ENCODE peak calls at places on chromosomes 13 and 19, in four cellular contexts. One of them, this sample, is unnamed.

GRCh38 chr13:85498774-85499173 is 300.4 kb downstream of the SLITRK6 start:
- DNase-seq in suprapubic skin: no peak
- DNase-seq in cardiac muscle cell: no peak
- DNase-seq in AG04450: no peak
- DNase-seq in this sample: no peak

GRCh38 chr13:107284168-107284567 is 716.2 kb upstream of the ARGLU1 start:
- DNase-seq in suprapubic skin: no peak
- DNase-seq in cardiac muscle cell: peak
- DNase-seq in AG04450: no peak
- DNase-seq in this sample: no peak

GRCh38 chr19:18776736-18777135 is 14.4 kb downstream of the COMP start:
- DNase-seq in suprapubic skin: no peak
- DNase-seq in cardiac muscle cell: no peak
- DNase-seq in AG04450: no peak
- DNase-seq in this sample: no peak

GRCh38 chr13:62512194-62513141 is 1096.8 kb upstream of the PCDH20 start:
- DNase-seq in suprapubic skin: no peak
- DNase-seq in cardiac muscle cell: peak
- DNase-seq in AG04450: peak
- DNase-seq in this sample: no peak

GRCh38 chr13:70905035-70905434 is 796.8 kb upstream of the KLHL1 start:
- DNase-seq in suprapubic skin: no peak
- DNase-seq in cardiac muscle cell: peak
- DNase-seq in AG04450: no peak
- DNase-seq in this sample: no peak

GRCh38 chr13:63651394-63651793 is 2235.7 kb upstream of the PCDH20 start:
- DNase-seq in suprapubic skin: no peak
- DNase-seq in cardiac muscle cell: no peak
- DNase-seq in AG04450: no peak
- DNase-seq in this sample: no peak

GRCh38 chr13:100883453-100883852 is 208.9 kb upstream of the TMTC4 start:
- DNase-seq in suprapubic skin: no peak
- DNase-seq in cardiac muscle cell: no peak
- DNase-seq in AG04450: no peak
- DNase-seq in this sample: no peak

GRCh38 chr13:74388626-74389025 is 254.4 kb upstream of the KLF12 start:
- DNase-seq in suprapubic skin: no peak
- DNase-seq in cardiac muscle cell: no peak
- DNase-seq in AG04450: no peak
- DNase-seq in this sample: no peak

GRCh38 chr13:59513686-59514085 is 650.0 kb downstream of the DIAPH3 start:
- DNase-seq in suprapubic skin: no peak
- DNase-seq in cardiac muscle cell: no peak
- DNase-seq in AG04450: no peak
- DNase-seq in this sample: no peak

GRCh38 chr13:30985637-30986205 is 53.3 kb downstream of the TEX26 start:
- DNase-seq in suprapubic skin: no peak
- DNase-seq in cardiac muscle cell: peak
- DNase-seq in AG04450: no peak
- DNase-seq in this sample: no peak

GRCh38 chr19:33795370-33796163 is 1.1 kb upstream of the KCTD15 start:
- DNase-seq in suprapubic skin: no peak
- DNase-seq in cardiac muscle cell: peak
- DNase-seq in AG04450: no peak
- DNase-seq in this sample: peak

GRCh38 chr13:58960909-58961308 is 1202.8 kb downstream of the DIAPH3 start:
- DNase-seq in suprapubic skin: no peak
- DNase-seq in cardiac muscle cell: peak
- DNase-seq in AG04450: no peak
- DNase-seq in this sample: no peak

GRCh38 chr19:31553112-31553843 is 204.0 kb upstream of the TSHZ3 start:
- DNase-seq in suprapubic skin: no peak
- DNase-seq in cardiac muscle cell: no peak
- DNase-seq in AG04450: no peak
- DNase-seq in this sample: no peak

GRCh38 chr19:49486710-49487276 is 615 bp upstream of the RPL13A start:
- DNase-seq in suprapubic skin: no peak
- DNase-seq in cardiac muscle cell: no peak
- DNase-seq in AG04450: no peak
- DNase-seq in this sample: no peak

GRCh38 chr19:38799104-38799503 is 10.1 kb downstream of the LGALS7B start:
- DNase-seq in suprapubic skin: no peak
- DNase-seq in cardiac muscle cell: no peak
- DNase-seq in AG04450: no peak
- DNase-seq in this sample: no peak

GRCh38 chr19:662962-663681 is at the start of gene RNF126:
- DNase-seq in suprapubic skin: peak
- DNase-seq in cardiac muscle cell: peak
- DNase-seq in AG04450: peak
- DNase-seq in this sample: peak

GRCh38 chr19:49773663-49774305 is 7.0 kb downstream of the AP2A1 start:
- DNase-seq in suprapubic skin: no peak
- DNase-seq in cardiac muscle cell: no peak
- DNase-seq in AG04450: no peak
- DNase-seq in this sample: no peak

GRCh38 chr19:6092329-6093286 is 17.7 kb downstream of the RFX2 start:
- DNase-seq in suprapubic skin: peak
- DNase-seq in cardiac muscle cell: peak
- DNase-seq in AG04450: no peak
- DNase-seq in this sample: peak

GRCh38 chr13:82467626-82468025 is 1414.6 kb downstream of the SLITRK1 start:
- DNase-seq in suprapubic skin: no peak
- DNase-seq in cardiac muscle cell: no peak
- DNase-seq in AG04450: no peak
- DNase-seq in this sample: no peak

GRCh38 chr13:98089246-98089645 is 53.6 kb upstream of the FARP1 start:
- DNase-seq in suprapubic skin: no peak
- DNase-seq in cardiac muscle cell: peak
- DNase-seq in AG04450: no peak
- DNase-seq in this sample: no peak

GRCh38 chr19:39402417-39403297 is 4.0 kb upstream of the ZFP36 start:
- DNase-seq in suprapubic skin: peak
- DNase-seq in cardiac muscle cell: peak
- DNase-seq in AG04450: peak
- DNase-seq in this sample: peak

GRCh38 chr13:107650081-107650701 is 565.1 kb downstream of the LIG4 start:
- DNase-seq in suprapubic skin: no peak
- DNase-seq in cardiac muscle cell: peak
- DNase-seq in AG04450: no peak
- DNase-seq in this sample: no peak

GRCh38 chr13:84927442-84928169 is 871.6 kb downstream of the SLITRK6 start:
- DNase-seq in suprapubic skin: peak
- DNase-seq in cardiac muscle cell: no peak
- DNase-seq in AG04450: no peak
- DNase-seq in this sample: no peak

GRCh38 chr13:45728759-45729158 is 26.6 kb downstream of the CBY2 start:
- DNase-seq in suprapubic skin: no peak
- DNase-seq in cardiac muscle cell: peak
- DNase-seq in AG04450: no peak
- DNase-seq in this sample: peak

GRCh38 chr13:59837101-59837500 is 326.6 kb downstream of the DIAPH3 start:
- DNase-seq in suprapubic skin: no peak
- DNase-seq in cardiac muscle cell: no peak
- DNase-seq in AG04450: no peak
- DNase-seq in this sample: no peak

GRCh38 chr19:40465025-40465780 is at the start of gene BLVRB:
- DNase-seq in suprapubic skin: no peak
- DNase-seq in cardiac muscle cell: peak
- DNase-seq in AG04450: no peak
- DNase-seq in this sample: no peak

GRCh38 chr19:38361633-38362075 is 12.7 kb upstream of the PSMD8 start:
- DNase-seq in suprapubic skin: peak
- DNase-seq in cardiac muscle cell: peak
- DNase-seq in AG04450: no peak
- DNase-seq in this sample: no peak

GRCh38 chr13:98103942-98104880 is 38.7 kb upstream of the FARP1 start:
- DNase-seq in suprapubic skin: no peak
- DNase-seq in cardiac muscle cell: no peak
- DNase-seq in AG04450: no peak
- DNase-seq in this sample: no peak

GRCh38 chr13:91868351-91868750 is 469.9 kb downstream of the GPC5 start:
- DNase-seq in suprapubic skin: no peak
- DNase-seq in cardiac muscle cell: no peak
- DNase-seq in AG04450: no peak
- DNase-seq in this sample: no peak

GRCh38 chr13:87677043-87677333 is 5.8 kb downstream of the SLITRK5 start:
- DNase-seq in suprapubic skin: no peak
- DNase-seq in cardiac muscle cell: no peak
- DNase-seq in AG04450: no peak
- DNase-seq in this sample: no peak

GRCh38 chr13:27131202-27131623 is 40.4 kb downstream of the USP12 start:
- DNase-seq in suprapubic skin: no peak
- DNase-seq in cardiac muscle cell: peak
- DNase-seq in AG04450: no peak
- DNase-seq in this sample: no peak

GRCh38 chr13:44648392-44649117 is 72.4 kb upstream of the TSC22D1 start:
- DNase-seq in suprapubic skin: no peak
- DNase-seq in cardiac muscle cell: peak
- DNase-seq in AG04450: no peak
- DNase-seq in this sample: no peak

GRCh38 chr13:100234006-100234405 is 145.1 kb downstream of the PCCA start:
- DNase-seq in suprapubic skin: no peak
- DNase-seq in cardiac muscle cell: no peak
- DNase-seq in AG04450: no peak
- DNase-seq in this sample: no peak

GRCh38 chr13:93522486-93522885 is 295.9 kb downstream of the GPC6 start:
- DNase-seq in suprapubic skin: no peak
- DNase-seq in cardiac muscle cell: peak
- DNase-seq in AG04450: no peak
- DNase-seq in this sample: no peak

GRCh38 chr19:40348961-40349507 is 539 bp downstream of the PLD3 start:
- DNase-seq in suprapubic skin: no peak
- DNase-seq in cardiac muscle cell: peak
- DNase-seq in AG04450: no peak
- DNase-seq in this sample: no peak

GRCh38 chr19:51354742-51355148 is 11.4 kb downstream of the ETFB start:
- DNase-seq in suprapubic skin: no peak
- DNase-seq in cardiac muscle cell: peak
- DNase-seq in AG04450: no peak
- DNase-seq in this sample: no peak

GRCh38 chr19:41376241-41376997 is at the start of gene TMEM91:
- DNase-seq in suprapubic skin: no peak
- DNase-seq in cardiac muscle cell: peak
- DNase-seq in AG04450: no peak
- DNase-seq in this sample: no peak

DNA sequence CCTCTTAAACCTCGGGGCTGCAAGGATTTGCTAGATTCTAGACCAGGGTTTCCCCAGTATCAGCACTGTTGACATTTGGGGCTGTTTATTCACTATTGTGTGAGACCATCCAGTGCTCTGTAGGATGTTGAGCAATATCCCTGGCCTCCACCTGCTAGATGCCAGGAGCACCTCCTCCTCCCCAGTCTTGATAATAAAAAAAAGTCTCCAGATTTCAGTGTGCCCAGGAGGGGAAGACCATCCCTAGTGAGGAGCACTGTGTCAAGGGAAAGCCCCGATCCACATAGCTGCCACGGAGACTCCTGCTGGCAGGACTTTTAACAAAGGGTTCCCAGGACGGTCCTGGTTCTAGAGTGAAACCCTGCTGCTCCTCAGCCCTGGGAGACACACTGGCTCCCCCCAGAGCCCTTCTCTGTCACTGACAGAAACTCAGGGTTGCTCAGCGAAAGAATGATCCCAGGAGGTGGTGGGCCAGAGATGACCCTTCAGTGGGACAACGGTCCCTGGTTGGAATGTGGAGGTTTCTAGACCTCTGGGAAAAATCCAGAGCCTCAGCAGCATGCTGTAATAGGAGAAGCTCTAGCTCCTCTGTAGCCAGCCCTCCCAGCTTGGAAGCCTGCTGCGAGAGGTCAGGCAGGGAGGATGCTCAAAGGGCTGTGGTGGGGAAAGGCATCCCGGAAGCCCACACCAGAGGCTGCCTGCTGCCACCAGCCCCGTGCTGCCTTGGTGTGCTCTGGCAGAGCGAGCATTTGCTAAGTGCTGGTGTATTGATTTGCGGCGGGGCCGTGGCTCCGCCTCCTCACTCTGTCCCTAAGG is 20.3 kb downstream of the LYL1 start:
- DNase-seq in suprapubic skin: no peak
- DNase-seq in cardiac muscle cell: peak
- DNase-seq in AG04450: no peak
- DNase-seq in this sample: no peak
- TF ChIP-seq CTCF in suprapubic skin: no peak
- TF ChIP-seq CTCF in cardiac muscle cell: peak
- TF ChIP-seq CTCF in AG04450: peak
- TF ChIP-seq CTCF in this sample: no peak

GRCh38 chr19:8481191-8481590 is 21.2 kb downstream of the PRAM1 start:
- DNase-seq in suprapubic skin: no peak
- DNase-seq in cardiac muscle cell: no peak
- DNase-seq in AG04450: no peak
- DNase-seq in this sample: no peak
- H3K4me3 ChIP-seq in suprapubic skin: no peak
- H3K4me3 ChIP-seq in cardiac muscle cell: no peak
- H3K4me3 ChIP-seq in AG04450: no peak
- H3K4me3 ChIP-seq in this sample: no peak

GRCh38 chr19:55486043-55486970 is 1.3 kb downstream of the NAT14 start:
- DNase-seq in suprapubic skin: no peak
- DNase-seq in cardiac muscle cell: no peak
- DNase-seq in AG04450: no peak
- DNase-seq in this sample: no peak

GRCh38 chr19:55485439-55486011 is 537 bp downstream of the NAT14 start:
- DNase-seq in suprapubic skin: no peak
- DNase-seq in cardiac muscle cell: no peak
- DNase-seq in AG04450: no peak
- DNase-seq in this sample: no peak

GRCh38 chr19:55488986-55489710 is 912 bp downstream of the SSC5D start:
- DNase-seq in suprapubic skin: no peak
- DNase-seq in cardiac muscle cell: peak
- DNase-seq in AG04450: no peak
- DNase-seq in this sample: no peak

GRCh38 chr19:55487884-55488687 is at the start of gene SSC5D:
- DNase-seq in suprapubic skin: peak
- DNase-seq in cardiac muscle cell: peak
- DNase-seq in AG04450: no peak
- DNase-seq in this sample: no peak

GRCh38 chr19:55486971-55487883 is 1.0 kb upstream of the SSC5D start:
- DNase-seq in suprapubic skin: no peak
- DNase-seq in cardiac muscle cell: peak
- DNase-seq in AG04450: peak
- DNase-seq in this sample: peak
- H3K27ac ChIP-seq in suprapubic skin: peak
- H3K27ac ChIP-seq in cardiac muscle cell: peak
- H3K27ac ChIP-seq in AG04450: peak
- H3K27ac ChIP-seq in this sample: peak

GRCh38 chr13:19890030-19890429 is 26.6 kb upstream of the ZMYM5 start:
- DNase-seq in suprapubic skin: no peak
- DNase-seq in cardiac muscle cell: no peak
- DNase-seq in AG04450: no peak
- DNase-seq in this sample: no peak

DNA sequence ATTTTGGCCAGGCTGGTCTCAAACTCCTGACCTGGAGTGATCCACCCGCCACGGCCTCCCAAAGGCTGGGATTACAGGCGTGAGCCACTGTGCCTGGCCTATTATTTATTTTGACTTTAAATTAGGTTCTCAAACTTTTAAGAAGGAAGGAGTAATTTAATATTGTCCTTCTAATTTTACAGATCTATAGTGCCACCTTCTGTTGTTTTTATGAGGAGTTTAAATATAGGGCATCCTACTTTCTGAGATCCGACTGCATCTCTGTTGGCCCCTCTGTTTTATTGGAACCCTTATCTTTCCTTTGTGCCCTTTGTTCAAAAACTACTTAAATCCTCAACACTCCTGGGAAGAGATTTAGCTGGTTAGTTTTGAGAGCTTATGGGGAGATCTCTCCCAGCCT is 25.4 kb upstream of the ZMYM5 start:
- DNase-seq in suprapubic skin: no peak
- DNase-seq in cardiac muscle cell: peak
- DNase-seq in AG04450: no peak
- DNase-seq in this sample: no peak
- TF ChIP-seq CTCF in suprapubic skin: no peak
- TF ChIP-seq CTCF in cardiac muscle cell: peak
- TF ChIP-seq CTCF in AG04450: peak
- TF ChIP-seq CTCF in this sample: no peak

This sample was measured in coronary artery.